ENCODE peak calls at places on chromosomes 13 and 19, in ten cellular contexts. One of them, this sample, is unnamed.

GRCh38 chr19:7622933-7623685 is 6.2 kb downstream of the XAB2 start:
- DNase-seq in psoas muscle: no peak
- DNase-seq in CD8-positive, alpha-beta T cell: no peak
- DNase-seq in uterus: no peak
- DNase-seq in RWPE1: no peak
- DNase-seq in CD4-positive, alpha-beta T cell: no peak
- DNase-seq in small intestine: no peak
- DNase-seq in AG04450: no peak
- DNase-seq in transverse colon: no peak
- DNase-seq in body of pancreas: no peak
- DNase-seq in this sample: no peak

GRCh38 chr19:15995536-15995935 is 46.7 kb downstream of the OR10H4 start:
- DNase-seq in transverse colon: no peak
- DNase-seq in CD8-positive, alpha-beta T cell: no peak
- DNase-seq in RWPE1: no peak
- DNase-seq in CD4-positive, alpha-beta T cell: no peak
- DNase-seq in small intestine: no peak
- DNase-seq in body of pancreas: peak
- DNase-seq in AG04450: no peak
- DNase-seq in uterus: no peak
- DNase-seq in psoas muscle: peak
- DNase-seq in this sample: no peak

GRCh38 chr19:18287836-18288772 is 6.7 kb upstream of the JUND start:
- DNase-seq in transverse colon: no peak
- DNase-seq in psoas muscle: no peak
- DNase-seq in RWPE1: no peak
- DNase-seq in AG04450: no peak
- DNase-seq in body of pancreas: no peak
- DNase-seq in small intestine: no peak
- DNase-seq in CD4-positive, alpha-beta T cell: no peak
- DNase-seq in uterus: no peak
- DNase-seq in CD8-positive, alpha-beta T cell: no peak
- DNase-seq in this sample: no peak

GRCh38 chr19:21604351-21604926 is 99.0 kb downstream of the ZNF429 start:
- DNase-seq in CD8-positive, alpha-beta T cell: no peak
- DNase-seq in AG04450: no peak
- DNase-seq in small intestine: peak
- DNase-seq in psoas muscle: no peak
- DNase-seq in uterus: no peak
- DNase-seq in transverse colon: no peak
- DNase-seq in RWPE1: peak
- DNase-seq in CD4-positive, alpha-beta T cell: no peak
- DNase-seq in body of pancreas: peak
- DNase-seq in this sample: no peak

GRCh38 chr19:35959040-35959967 is 23.1 kb downstream of the LRFN3 start:
- DNase-seq in uterus: peak
- DNase-seq in CD8-positive, alpha-beta T cell: peak
- DNase-seq in psoas muscle: peak
- DNase-seq in AG04450: no peak
- DNase-seq in body of pancreas: peak
- DNase-seq in small intestine: peak
- DNase-seq in RWPE1: no peak
- DNase-seq in transverse colon: peak
- DNase-seq in CD4-positive, alpha-beta T cell: peak
- DNase-seq in this sample: no peak

GRCh38 chr19:10568444-10568825 is 344 bp downstream of the CDKN2D start:
- DNase-seq in small intestine: peak
- DNase-seq in body of pancreas: peak
- DNase-seq in CD4-positive, alpha-beta T cell: no peak
- DNase-seq in transverse colon: peak
- DNase-seq in uterus: no peak
- DNase-seq in psoas muscle: peak
- DNase-seq in RWPE1: no peak
- DNase-seq in CD8-positive, alpha-beta T cell: peak
- DNase-seq in AG04450: no peak
- DNase-seq in this sample: no peak

GRCh38 chr19:55390461-55390880 is 4.7 kb downstream of the RPL28 start:
- DNase-seq in psoas muscle: no peak
- DNase-seq in CD4-positive, alpha-beta T cell: no peak
- DNase-seq in uterus: no peak
- DNase-seq in RWPE1: no peak
- DNase-seq in CD8-positive, alpha-beta T cell: no peak
- DNase-seq in body of pancreas: no peak
- DNase-seq in transverse colon: no peak
- DNase-seq in small intestine: no peak
- DNase-seq in AG04450: no peak
- DNase-seq in this sample: no peak

GRCh38 chr13:24097667-24098066 is 62.9 kb upstream of the SPATA13 start:
- DNase-seq in body of pancreas: no peak
- DNase-seq in RWPE1: no peak
- DNase-seq in transverse colon: no peak
- DNase-seq in CD4-positive, alpha-beta T cell: no peak
- DNase-seq in AG04450: no peak
- DNase-seq in psoas muscle: no peak
- DNase-seq in small intestine: no peak
- DNase-seq in uterus: no peak
- DNase-seq in CD8-positive, alpha-beta T cell: no peak
- DNase-seq in this sample: no peak

GRCh38 chr19:57338798-57339378 is 12.2 kb upstream of the ZNF304 start:
- DNase-seq in uterus: no peak
- DNase-seq in small intestine: no peak
- DNase-seq in transverse colon: no peak
- DNase-seq in body of pancreas: no peak
- DNase-seq in AG04450: no peak
- DNase-seq in CD8-positive, alpha-beta T cell: no peak
- DNase-seq in psoas muscle: no peak
- DNase-seq in CD4-positive, alpha-beta T cell: no peak
- DNase-seq in RWPE1: no peak
- DNase-seq in this sample: no peak

GRCh38 chr13:26951581-26952177 is 191.1 kb upstream of the GPR12 start:
- DNase-seq in body of pancreas: peak
- DNase-seq in CD8-positive, alpha-beta T cell: no peak
- DNase-seq in AG04450: no peak
- DNase-seq in RWPE1: no peak
- DNase-seq in uterus: no peak
- DNase-seq in small intestine: peak
- DNase-seq in CD4-positive, alpha-beta T cell: no peak
- DNase-seq in psoas muscle: no peak
- DNase-seq in transverse colon: peak
- DNase-seq in this sample: no peak

GRCh38 chr13:98961204-98962105 is 16.4 kb downstream of the DOCK9 start:
- DNase-seq in small intestine: no peak
- DNase-seq in CD8-positive, alpha-beta T cell: no peak
- DNase-seq in transverse colon: no peak
- DNase-seq in body of pancreas: no peak
- DNase-seq in psoas muscle: no peak
- DNase-seq in RWPE1: peak
- DNase-seq in uterus: no peak
- DNase-seq in AG04450: no peak
- DNase-seq in CD4-positive, alpha-beta T cell: no peak
- DNase-seq in this sample: no peak

GRCh38 chr13:36430247-36431203 is 1.8 kb upstream of the CCNA1 start:
- DNase-seq in small intestine: no peak
- DNase-seq in psoas muscle: peak
- DNase-seq in RWPE1: no peak
- DNase-seq in CD8-positive, alpha-beta T cell: no peak
- DNase-seq in CD4-positive, alpha-beta T cell: no peak
- DNase-seq in AG04450: no peak
- DNase-seq in uterus: peak
- DNase-seq in body of pancreas: peak
- DNase-seq in transverse colon: no peak
- DNase-seq in this sample: no peak

GRCh38 chr13:20057963-20058362 is 99.4 kb downstream of the ZMYM2 start:
- DNase-seq in transverse colon: no peak
- DNase-seq in uterus: no peak
- DNase-seq in body of pancreas: no peak
- DNase-seq in CD4-positive, alpha-beta T cell: no peak
- DNase-seq in AG04450: no peak
- DNase-seq in psoas muscle: no peak
- DNase-seq in RWPE1: no peak
- DNase-seq in small intestine: no peak
- DNase-seq in CD8-positive, alpha-beta T cell: no peak
- DNase-seq in this sample: no peak

GRCh38 chr19:31319465-31319864 is 29.8 kb downstream of the TSHZ3 start:
- DNase-seq in small intestine: no peak
- DNase-seq in body of pancreas: no peak
- DNase-seq in RWPE1: no peak
- DNase-seq in CD4-positive, alpha-beta T cell: no peak
- DNase-seq in psoas muscle: no peak
- DNase-seq in uterus: no peak
- DNase-seq in transverse colon: no peak
- DNase-seq in CD8-positive, alpha-beta T cell: no peak
- DNase-seq in AG04450: no peak
- DNase-seq in this sample: no peak

GRCh38 chr19:42176649-42176989 is 40.9 kb downstream of the DEDD2 start:
- DNase-seq in body of pancreas: no peak
- DNase-seq in AG04450: no peak
- DNase-seq in RWPE1: peak
- DNase-seq in small intestine: no peak
- DNase-seq in CD8-positive, alpha-beta T cell: no peak
- DNase-seq in CD4-positive, alpha-beta T cell: no peak
- DNase-seq in psoas muscle: no peak
- DNase-seq in uterus: no peak
- DNase-seq in transverse colon: no peak
- DNase-seq in this sample: no peak

GRCh38 chr19:42497492-42498226 is 30.6 kb downstream of the CEACAM1 start:
- DNase-seq in AG04450: no peak
- DNase-seq in body of pancreas: peak
- DNase-seq in CD4-positive, alpha-beta T cell: no peak
- DNase-seq in RWPE1: no peak
- DNase-seq in CD8-positive, alpha-beta T cell: no peak
- DNase-seq in uterus: no peak
- DNase-seq in transverse colon: peak
- DNase-seq in psoas muscle: no peak
- DNase-seq in small intestine: peak
- DNase-seq in this sample: no peak

GRCh38 chr13:101473458-101473857 is 21.0 kb downstream of the ITGBL1 start:
- DNase-seq in uterus: no peak
- DNase-seq in CD4-positive, alpha-beta T cell: no peak
- DNase-seq in body of pancreas: no peak
- DNase-seq in small intestine: no peak
- DNase-seq in RWPE1: no peak
- DNase-seq in AG04450: peak
- DNase-seq in psoas muscle: no peak
- DNase-seq in CD8-positive, alpha-beta T cell: no peak
- DNase-seq in transverse colon: no peak
- DNase-seq in this sample: no peak

DNA sequence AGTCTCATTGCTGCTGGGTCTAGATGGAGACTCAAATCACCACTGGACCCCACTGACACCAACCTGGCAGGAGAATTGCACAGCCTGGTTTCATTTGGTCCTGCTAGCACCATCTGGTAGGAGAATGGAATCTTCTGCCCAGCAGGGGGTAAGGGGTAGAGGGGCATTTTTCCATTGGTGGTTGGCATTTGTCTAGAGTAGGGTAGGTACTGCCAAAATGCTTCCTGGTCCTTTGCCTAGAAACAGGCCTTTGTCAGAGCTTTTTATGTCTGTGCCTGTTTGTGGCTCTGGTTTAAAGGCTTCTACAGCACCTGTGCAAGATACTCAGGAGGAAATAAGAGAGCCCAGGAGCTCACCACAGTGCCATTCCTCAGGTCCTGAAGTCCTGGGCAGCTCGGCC is 121.3 kb downstream of the KCTD12 start:
- DNase-seq in uterus: no peak
- DNase-seq in RWPE1: no peak
- DNase-seq in transverse colon: no peak
- DNase-seq in CD8-positive, alpha-beta T cell: no peak
- DNase-seq in CD4-positive, alpha-beta T cell: no peak
- DNase-seq in psoas muscle: no peak
- DNase-seq in small intestine: no peak
- DNase-seq in body of pancreas: no peak
- DNase-seq in AG04450: no peak
- DNase-seq in this sample: no peak
- H3K27ac ChIP-seq in uterus: peak
- H3K27ac ChIP-seq in RWPE1: peak
- H3K27ac ChIP-seq in transverse colon: peak
- H3K27ac ChIP-seq in CD8-positive, alpha-beta T cell: no peak
- H3K27ac ChIP-seq in CD4-positive, alpha-beta T cell: no peak
- H3K27ac ChIP-seq in psoas muscle: peak
- H3K27ac ChIP-seq in small intestine: peak
- H3K27ac ChIP-seq in body of pancreas: no peak
- H3K27ac ChIP-seq in AG04450: no peak
- H3K27ac ChIP-seq in this sample: no peak

DNA sequence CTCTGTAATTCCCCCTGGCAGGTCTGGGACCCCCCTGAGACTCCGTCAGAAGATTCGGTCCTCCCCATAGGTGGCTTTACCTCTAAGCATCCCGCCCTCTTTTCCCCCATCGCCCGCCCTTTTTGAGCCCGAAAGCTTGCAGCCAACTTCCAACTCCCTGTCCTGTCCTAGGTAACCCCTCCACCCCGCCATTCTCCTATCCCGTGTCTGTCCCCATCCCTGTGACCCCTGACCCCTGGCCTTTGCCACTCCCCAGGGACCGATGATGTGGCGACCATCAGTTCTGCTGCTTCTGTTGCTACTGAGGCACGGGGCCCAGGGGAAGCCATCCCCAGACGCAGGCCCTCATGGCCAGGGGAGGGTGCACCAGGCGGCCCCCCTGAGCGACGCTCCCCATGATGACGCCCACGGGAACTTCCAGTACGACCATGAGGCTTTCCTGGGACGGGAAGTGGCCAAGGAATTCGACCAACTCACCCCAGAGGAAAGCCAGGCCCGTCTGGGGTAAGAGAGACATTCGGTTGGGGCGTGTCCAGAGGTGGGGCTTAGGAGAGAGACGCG is 488 bp downstream of the RCN3 start:
- DNase-seq in CD4-positive, alpha-beta T cell: no peak
- DNase-seq in small intestine: no peak
- DNase-seq in body of pancreas: no peak
- DNase-seq in RWPE1: no peak
- DNase-seq in psoas muscle: peak
- DNase-seq in CD8-positive, alpha-beta T cell: no peak
- DNase-seq in uterus: peak
- DNase-seq in AG04450: no peak
- DNase-seq in transverse colon: no peak
- DNase-seq in this sample: no peak
- H3K27ac ChIP-seq in CD4-positive, alpha-beta T cell: no peak
- H3K27ac ChIP-seq in small intestine: no peak
- H3K27ac ChIP-seq in body of pancreas: peak
- H3K27ac ChIP-seq in RWPE1: no peak
- H3K27ac ChIP-seq in psoas muscle: peak
- H3K27ac ChIP-seq in CD8-positive, alpha-beta T cell: no peak
- H3K27ac ChIP-seq in uterus: peak
- H3K27ac ChIP-seq in AG04450: peak
- H3K27ac ChIP-seq in transverse colon: peak
- H3K27ac ChIP-seq in this sample: no peak

GRCh38 chr13:46143239-46143701 is 38.4 kb upstream of the CPB2 start:
- DNase-seq in transverse colon: no peak
- DNase-seq in body of pancreas: no peak
- DNase-seq in psoas muscle: no peak
- DNase-seq in AG04450: no peak
- DNase-seq in CD8-positive, alpha-beta T cell: no peak
- DNase-seq in small intestine: peak
- DNase-seq in CD4-positive, alpha-beta T cell: no peak
- DNase-seq in uterus: no peak
- DNase-seq in RWPE1: no peak
- DNase-seq in this sample: no peak
- H3K27ac ChIP-seq in transverse colon: no peak
- H3K27ac ChIP-seq in body of pancreas: no peak
- H3K27ac ChIP-seq in psoas muscle: no peak
- H3K27ac ChIP-seq in AG04450: no peak
- H3K27ac ChIP-seq in CD8-positive, alpha-beta T cell: no peak
- H3K27ac ChIP-seq in small intestine: no peak
- H3K27ac ChIP-seq in CD4-positive, alpha-beta T cell: no peak
- H3K27ac ChIP-seq in uterus: no peak
- H3K27ac ChIP-seq in RWPE1: no peak
- H3K27ac ChIP-seq in this sample: no peak

GRCh38 chr13:65907656-65908441 is 1322.3 kb downstream of the PCDH9 start:
- DNase-seq in AG04450: no peak
- DNase-seq in body of pancreas: no peak
- DNase-seq in uterus: no peak
- DNase-seq in CD8-positive, alpha-beta T cell: no peak
- DNase-seq in small intestine: no peak
- DNase-seq in CD4-positive, alpha-beta T cell: no peak
- DNase-seq in psoas muscle: no peak
- DNase-seq in transverse colon: no peak
- DNase-seq in RWPE1: no peak
- DNase-seq in this sample: no peak
- H3K27ac ChIP-seq in AG04450: no peak
- H3K27ac ChIP-seq in body of pancreas: no peak
- H3K27ac ChIP-seq in uterus: no peak
- H3K27ac ChIP-seq in CD8-positive, alpha-beta T cell: no peak
- H3K27ac ChIP-seq in small intestine: no peak
- H3K27ac ChIP-seq in CD4-positive, alpha-beta T cell: no peak
- H3K27ac ChIP-seq in psoas muscle: no peak
- H3K27ac ChIP-seq in transverse colon: no peak
- H3K27ac ChIP-seq in RWPE1: no peak
- H3K27ac ChIP-seq in this sample: no peak